ENCODE peak calls at places on chromosomes 11 and 22, in four cellular contexts. A is fibroblast of pulmonary artery, P is left lung, N is H9. Z is an unnamed sample.
A peak's percentile ranks its signal among the peaks of the same experiment; 100 is the strongest.

GRCh38 chr11:45859661-45860140 is 12.4 kb downstream of the CRY2 start:
- DNase-seq in N (peak; percentile 68), P (peak; percentile 92), A (peak; percentile 98), Z (no peak)

GRCh38 chr11:61700720-61701119 is 20.5 kb downstream of the DAGLA start:
- DNase-seq in N (no peak), A (no peak), P (no peak), Z (no peak)

GRCh38 chr11:57425565-57426438 is 1.1 kb downstream of the SLC43A3 start:
- DNase-seq in A (peak; percentile 28), P (peak; percentile 85), N (no peak), Z (no peak)

GRCh38 chr11:9862981-9863380 is 199.1 kb downstream of the SWAP70 start:
- DNase-seq in N (no peak), A (peak; percentile 79), P (no peak), Z (no peak)

GRCh38 chr11:117881217-117881616 is 4.8 kb upstream of the FXYD6 start:
- DNase-seq in N (no peak), A (no peak), P (no peak), Z (no peak)

GRCh38 chr22:47160781-47161520 is 398.5 kb downstream of the TBC1D22A start:
- DNase-seq in A (no peak), N (no peak), P (no peak), Z (no peak)

GRCh38 chr22:48101704-48102103 is 1339.3 kb downstream of the TBC1D22A start:
- DNase-seq in P (no peak), N (peak; percentile 7), A (no peak), Z (no peak)

GRCh38 chr22:35601743-35602633 is 15.1 kb downstream of the MB start:
- DNase-seq in N (no peak), P (no peak), A (peak; percentile 54), Z (no peak)

GRCh38 chr11:74949748-74950127 is 672 bp downstream of the SPCS2 start:
- DNase-seq in A (no peak), N (no peak), P (no peak), Z (no peak)

GRCh38 chr11:20874358-20874757 is 205.0 kb downstream of the NELL1 start:
- DNase-seq in P (no peak), N (no peak), A (no peak), Z (no peak)
- TF ChIP-seq CTCF in P (no peak), N (peak; percentile 47), A (no peak), Z (no peak)

DNA sequence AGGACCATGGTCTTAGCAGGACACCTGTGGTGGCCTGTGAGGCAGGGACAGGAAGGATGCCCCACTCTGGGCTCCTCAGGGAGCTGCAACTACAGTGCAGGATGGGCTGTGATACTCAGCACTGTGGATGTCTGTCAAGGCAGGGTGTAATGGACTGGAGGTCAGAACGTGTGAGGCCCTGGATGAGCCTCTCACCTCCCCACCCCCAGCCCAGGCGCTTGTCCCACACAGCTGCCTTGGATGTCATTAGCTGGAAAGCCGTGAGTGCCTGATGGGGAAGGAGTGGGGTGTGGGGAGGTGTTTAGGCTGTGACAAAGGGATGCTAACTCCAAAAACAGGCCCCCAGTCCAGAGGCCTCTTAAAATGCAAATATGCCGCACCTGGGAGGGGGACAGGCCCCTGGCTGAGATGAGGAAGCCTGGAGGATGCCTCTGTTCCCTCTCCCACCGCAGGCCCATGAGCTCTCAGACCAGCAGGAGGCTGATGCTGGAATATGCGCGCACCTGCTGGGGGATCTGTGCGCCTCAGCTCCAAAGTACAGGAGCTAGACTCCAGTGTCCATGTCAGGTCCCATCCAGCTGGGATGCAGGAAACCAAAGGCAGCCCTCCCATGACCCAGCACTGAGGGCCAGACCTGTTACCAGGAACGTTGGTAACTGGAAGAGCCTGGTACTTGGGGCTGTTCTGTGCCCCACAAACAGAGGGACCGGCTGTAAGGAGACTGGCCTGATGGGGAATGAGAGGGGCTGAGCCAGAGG is 25.1 kb downstream of the RSPH14 start:
- DNase-seq in A (no peak), P (peak; percentile 11), N (no peak), Z (no peak)
- TF ChIP-seq CTCF in A (no peak), P (no peak), N (no peak), Z (no peak)

DNA sequence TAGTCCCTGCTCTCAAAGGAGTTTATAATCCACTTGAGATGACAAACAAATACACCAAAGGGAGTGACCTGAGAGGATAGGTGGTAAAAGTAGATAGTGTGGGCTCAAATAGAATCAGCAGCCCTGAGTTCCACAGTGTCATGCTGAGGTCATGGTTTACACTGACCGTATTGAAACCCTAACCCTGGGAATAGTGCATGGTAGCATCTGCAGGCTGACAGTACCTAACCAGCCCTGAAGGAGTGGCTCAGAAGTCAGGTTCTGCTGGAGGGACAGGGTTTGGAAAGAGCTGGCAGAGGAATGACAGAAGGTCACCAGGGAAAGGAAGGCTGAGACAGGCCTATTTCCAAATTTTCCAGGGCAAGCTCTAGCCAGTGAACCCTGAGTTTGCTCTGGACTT is 9.2 kb upstream of the TMPRSS5 start:
- DNase-seq in P (no peak), A (no peak), N (no peak), Z (no peak)
- TF ChIP-seq CTCF in P (no peak), A (no peak), N (no peak), Z (no peak)

GRCh38 chr11:93017821-93018690 is 48.6 kb downstream of the MTNR1B start:
- DNase-seq in N (no peak), P (no peak), A (peak; percentile 65), Z (no peak)
- TF ChIP-seq CTCF in N (peak; percentile 41), P (no peak), A (peak; percentile 1), Z (no peak)

GRCh38 chr11:66157182-66157864 is 87.3 kb downstream of the PACS1 start:
- DNase-seq in N (no peak), P (no peak), A (peak; percentile 33), Z (peak; percentile 42)
- TF ChIP-seq CTCF in N (no peak), P (no peak), A (no peak), Z (no peak)

GRCh38 chr11:69017951-69018350 is 4.9 kb upstream of the MRGPRF start:
- DNase-seq in A (no peak), P (no peak), N (no peak), Z (no peak)

GRCh38 chr11:69014084-69014935 is 1.3 kb upstream of the MRGPRF start:
- DNase-seq in N (peak; percentile 50), P (peak; percentile 75), A (no peak), Z (no peak)

GRCh38 chr11:69014936-69015549 is 2.0 kb upstream of the MRGPRF start:
- DNase-seq in A (no peak), N (no peak), P (peak; percentile 57), Z (no peak)

GRCh38 chr11:69022268-69022667 is 9.2 kb upstream of the MRGPRF start:
- DNase-seq in P (no peak), N (no peak), A (no peak), Z (no peak)

DNA sequence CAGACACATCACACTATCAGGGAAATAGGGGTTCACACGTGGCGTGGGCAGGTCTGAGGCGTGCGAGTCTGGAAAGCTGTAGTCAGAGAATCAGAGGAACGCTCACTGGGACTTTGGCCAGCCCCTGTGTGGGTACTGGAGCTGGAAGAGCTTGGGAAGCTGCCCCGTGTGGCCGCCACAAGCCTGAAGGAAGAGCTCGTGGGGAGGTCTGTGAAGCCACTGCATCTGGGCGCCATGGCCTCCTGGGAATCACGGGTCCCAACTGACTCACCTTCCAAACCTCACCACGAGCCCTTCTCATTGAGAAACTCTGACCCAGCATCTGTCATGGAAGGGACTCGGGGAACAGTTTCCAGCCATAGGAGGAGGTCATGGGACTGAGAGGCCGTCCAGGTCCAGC is 5.9 kb upstream of the MRGPRF start:
- DNase-seq in A (no peak), P (no peak), N (no peak), Z (no peak)
- TF ChIP-seq CTCF in A (no peak), P (no peak), N (no peak), Z (no peak)

Z was measured in GM13976.